ENCODE peak calls at places on chromosomes 2 and 18, in eight cellular contexts. J is Caco-2, S is tibial artery, D is body of pancreas, P is heart left ventricle, L is RWPE1, R is foreskin fibroblast, X is osteocyte. E is an unnamed sample.

GRCh38 chr18:9581667-9582066 is 32.7 kb downstream of the PPP4R1 start:
- DNase-seq in P (no peak), D (no peak), S (no peak), J (no peak), R (no peak), X (no peak), L (no peak), E (no peak)

GRCh38 chr2:206430452-206430851 is 12.9 kb upstream of the ADAM23 start:
- DNase-seq in S (no peak), J (no peak), L (no peak), X (no peak), D (no peak), R (no peak), P (no peak), E (no peak)

GRCh38 chr2:122329266-122329665 is 573.8 kb downstream of the TSN start:
- DNase-seq in D (no peak), S (no peak), X (no peak), P (no peak), L (no peak), R (no peak), J (no peak), E (no peak)

GRCh38 chr2:1621041-1621440 is 123.3 kb downstream of the PXDN start:
- DNase-seq in X (no peak), L (no peak), S (no peak), D (no peak), J (no peak), R (no peak), P (no peak), E (no peak)

GRCh38 chr2:3222636-3223035 is 155.0 kb downstream of the EIPR1 start:
- DNase-seq in R (no peak), S (no peak), L (no peak), D (no peak), X (peak; percentile 48), J (no peak), P (no peak), E (peak; percentile 45)

GRCh38 chr2:190043441-190043840 is 19.1 kb downstream of the MSTN start:
- DNase-seq in S (no peak), X (no peak), L (no peak), R (peak; percentile 25), P (no peak), D (no peak), J (no peak), E (no peak)

GRCh38 chr2:20415511-20415918 is 31.4 kb upstream of the RHOB start:
- DNase-seq in L (no peak), X (no peak), J (no peak), R (peak; percentile 32), D (no peak), P (no peak), S (no peak), E (no peak)

GRCh38 chr2:113240915-113241911 is 37.5 kb downstream of the PAX8 start:
- DNase-seq in X (peak; percentile 88), S (peak; percentile 85), J (peak; percentile 71), L (peak; percentile 99), D (peak; percentile 29), P (peak; percentile 89), R (peak; percentile 100), E (no peak)

GRCh38 chr2:224268441-224268840 is 133.5 kb downstream of the FAM124B start:
- DNase-seq in P (no peak), L (peak; percentile 39), X (no peak), R (peak; percentile 83), J (no peak), S (no peak), D (no peak), E (no peak)

DNA sequence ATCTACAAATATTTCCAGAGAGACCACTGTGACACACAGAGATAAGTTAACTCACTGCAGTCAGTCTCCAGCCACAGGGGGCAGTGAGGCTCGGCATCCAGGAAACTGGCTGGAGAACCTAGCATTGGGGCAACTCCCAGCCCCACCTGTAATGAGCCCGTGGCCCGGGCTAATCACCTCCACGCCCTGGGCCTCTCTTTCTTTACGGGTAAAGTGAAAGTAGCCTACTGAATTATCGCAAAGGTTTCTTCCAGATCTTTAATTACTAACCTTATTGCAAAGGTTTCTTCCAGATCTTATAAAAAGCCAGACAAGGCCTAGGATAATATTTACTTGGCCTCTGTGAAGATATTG is 45.6 kb upstream of the ACAA2 start:
- DNase-seq in X (no peak), P (no peak), J (no peak), S (no peak), D (no peak), R (no peak), L (no peak), E (no peak)
- TF ChIP-seq CTCF in X (peak; percentile 1), P (no peak), J (no peak), S (no peak), D (peak; percentile 17), R (no peak), L (peak; percentile 50), E (no peak)

GRCh38 chr2:241066893-241067341 is 35.2 kb downstream of the MTERF4 start:
- DNase-seq in X (peak; percentile 85), R (peak; percentile 29), P (no peak), L (no peak), J (no peak), D (peak; percentile 11), S (no peak), E (peak; percentile 35)
- TF ChIP-seq CTCF in X (peak; percentile 14), R (no peak), P (no peak), L (no peak), J (no peak), D (no peak), S (no peak), E (no peak)

DNA sequence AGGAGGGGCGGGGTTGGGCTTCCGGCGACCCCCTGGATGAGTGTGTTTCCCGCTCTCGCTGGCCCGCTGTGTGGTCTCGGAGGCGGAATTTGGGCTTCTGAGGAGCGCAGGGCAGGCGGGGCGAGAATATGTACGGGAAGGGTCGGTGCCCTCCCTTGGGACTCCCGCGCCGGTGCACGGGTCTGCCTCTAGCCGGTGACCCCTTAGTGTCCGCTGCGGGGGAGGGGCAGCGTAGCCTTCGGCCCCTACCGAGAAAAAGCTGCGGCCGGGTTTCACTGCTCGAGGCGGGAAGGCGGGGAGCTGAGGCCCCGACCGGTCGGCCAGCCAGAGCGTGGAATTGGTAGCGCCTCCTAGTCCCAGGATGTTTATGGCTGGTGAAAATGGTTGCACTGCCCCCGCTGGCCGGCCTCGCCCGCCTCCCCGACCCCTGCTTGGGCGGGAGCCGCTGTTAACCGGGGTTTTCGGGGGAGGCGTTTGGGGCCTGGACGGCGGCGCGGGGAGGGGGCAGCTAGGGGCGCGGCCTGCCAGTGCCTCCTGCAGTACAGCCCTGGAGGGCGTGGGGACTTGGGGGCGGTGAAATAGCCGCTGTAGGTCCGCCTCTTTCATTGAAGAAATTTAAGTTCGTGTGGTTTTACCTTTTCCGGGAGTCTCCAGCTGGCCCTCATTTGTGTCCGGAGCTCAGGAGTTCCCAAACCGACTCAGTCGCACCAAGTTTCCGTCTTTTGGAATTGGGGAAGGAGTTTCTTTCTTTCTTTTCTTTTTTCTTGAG is at the start of gene UGP2:
- DNase-seq in R (peak; percentile 98), D (peak; percentile 90), S (peak; percentile 96), L (peak; percentile 79), J (peak; percentile 96), P (peak; percentile 96), X (peak; percentile 95), E (peak; percentile 82)
- TF ChIP-seq CTCF in R (peak; percentile 15), D (no peak), S (no peak), L (peak; percentile 23), J (no peak), P (peak; percentile 31), X (peak; percentile 48), E (peak; percentile 3)

GRCh38 chr2:203237501-203238238 is 1.1 kb upstream of the CYP20A1 start:
- DNase-seq in R (no peak), S (no peak), P (no peak), L (no peak), J (no peak), X (no peak), D (no peak), E (no peak)

GRCh38 chr2:203238329-203238710 is 498 bp upstream of the CYP20A1 start:
- DNase-seq in R (no peak), L (no peak), S (no peak), D (peak; percentile 17), X (peak; percentile 81), P (no peak), J (no peak), E (no peak)

GRCh38 chr2:203240491-203240890 is 1.7 kb downstream of the CYP20A1 start:
- DNase-seq in D (no peak), L (no peak), X (no peak), J (no peak), S (no peak), P (no peak), R (no peak), E (no peak)

GRCh38 chr2:203242518-203242917 is 3.7 kb downstream of the CYP20A1 start:
- DNase-seq in J (no peak), S (no peak), D (no peak), X (no peak), L (no peak), R (no peak), P (no peak), E (no peak)

GRCh38 chr2:203238711-203239526 is at the start of gene CYP20A1:
- DNase-seq in P (peak; percentile 98), D (peak; percentile 97), L (peak; percentile 91), J (peak; percentile 96), S (peak; percentile 96), R (peak; percentile 99), X (peak; percentile 99), E (peak; percentile 92)
- TF ChIP-seq CTCF in P (peak; percentile 51), D (no peak), L (peak; percentile 55), J (no peak), S (peak; percentile 44), R (peak; percentile 25), X (peak; percentile 49), E (no peak)

E was measured in GM20000.